ENCODE peak calls at places on chromosomes 2 and 18, in five cellular contexts. One of them, this sample, is unnamed.
A peak's percentile ranks its signal among the peaks of the same experiment; 100 is the strongest.

GRCh38 chr18:76803814-76804213 is 18.5 kb upstream of the ZNF236 start:
- DNase-seq in neural progenitor cell: peak; percentile 72
- DNase-seq in tibial artery: peak; percentile 71
- DNase-seq in Peyer's patch: peak; percentile 87
- DNase-seq in coronary artery: peak; percentile 76
- DNase-seq in this sample: peak; percentile 29

GRCh38 chr2:96579422-96579821 is 42.9 kb downstream of the ARID5A start:
- DNase-seq in neural progenitor cell: no peak
- DNase-seq in tibial artery: no peak
- DNase-seq in Peyer's patch: no peak
- DNase-seq in coronary artery: no peak
- DNase-seq in this sample: no peak

GRCh38 chr2:219500135-219500534 is 1.4 kb downstream of the GMPPA start:
- DNase-seq in neural progenitor cell: peak; percentile 42
- DNase-seq in tibial artery: no peak
- DNase-seq in Peyer's patch: no peak
- DNase-seq in coronary artery: no peak
- DNase-seq in this sample: no peak

GRCh38 chr2:170409164-170409535 is 231.2 kb downstream of the MYO3B start:
- DNase-seq in neural progenitor cell: peak; percentile 91
- DNase-seq in tibial artery: peak; percentile 70
- DNase-seq in Peyer's patch: peak; percentile 91
- DNase-seq in coronary artery: no peak
- DNase-seq in this sample: peak; percentile 24

GRCh38 chr18:35345460-35345921 is 1.3 kb upstream of the ZNF24 start:
- DNase-seq in neural progenitor cell: peak; percentile 27
- DNase-seq in tibial artery: no peak
- DNase-seq in Peyer's patch: peak; percentile 48
- DNase-seq in coronary artery: no peak
- DNase-seq in this sample: no peak

GRCh38 chr18:22676423-22676822 is 256.7 kb upstream of the RBBP8 start:
- DNase-seq in neural progenitor cell: no peak
- DNase-seq in tibial artery: no peak
- DNase-seq in Peyer's patch: no peak
- DNase-seq in coronary artery: no peak
- DNase-seq in this sample: no peak

GRCh38 chr18:73365018-73365417 is 497.2 kb upstream of the NETO1 start:
- DNase-seq in neural progenitor cell: no peak
- DNase-seq in tibial artery: no peak
- DNase-seq in Peyer's patch: no peak
- DNase-seq in coronary artery: no peak
- DNase-seq in this sample: no peak

GRCh38 chr2:32423536-32423935 is 66.7 kb downstream of the BIRC6 start:
- DNase-seq in neural progenitor cell: no peak
- DNase-seq in tibial artery: no peak
- DNase-seq in Peyer's patch: no peak
- DNase-seq in coronary artery: no peak
- DNase-seq in this sample: no peak

GRCh38 chr18:74284501-74285004 is 7.2 kb downstream of the CYB5A start:
- DNase-seq in neural progenitor cell: peak; percentile 47
- DNase-seq in tibial artery: no peak
- DNase-seq in Peyer's patch: no peak
- DNase-seq in coronary artery: no peak
- DNase-seq in this sample: no peak

GRCh38 chr2:72982219-72982618 is 64.9 kb downstream of the EMX1 start:
- DNase-seq in neural progenitor cell: no peak
- DNase-seq in tibial artery: no peak
- DNase-seq in Peyer's patch: no peak
- DNase-seq in coronary artery: no peak
- DNase-seq in this sample: no peak

GRCh38 chr2:31483246-31483645 is 68.7 kb upstream of the XDH start:
- DNase-seq in neural progenitor cell: no peak
- DNase-seq in tibial artery: no peak
- DNase-seq in Peyer's patch: no peak
- DNase-seq in coronary artery: no peak
- DNase-seq in this sample: no peak

GRCh38 chr18:56353676-56354260 is 284.6 kb downstream of the TXNL1 start:
- DNase-seq in neural progenitor cell: no peak
- DNase-seq in tibial artery: no peak
- DNase-seq in Peyer's patch: no peak
- DNase-seq in coronary artery: no peak
- DNase-seq in this sample: no peak

GRCh38 chr2:112153501-112153900 is 15.3 kb downstream of the FBLN7 start:
- DNase-seq in neural progenitor cell: no peak
- DNase-seq in tibial artery: peak; percentile 24
- DNase-seq in Peyer's patch: peak; percentile 37
- DNase-seq in coronary artery: peak; percentile 62
- DNase-seq in this sample: no peak

GRCh38 chr2:182186132-182186735 is 200.6 kb downstream of the PPP1R1C start:
- DNase-seq in neural progenitor cell: peak; percentile 34
- DNase-seq in tibial artery: no peak
- DNase-seq in Peyer's patch: no peak
- DNase-seq in coronary artery: no peak
- DNase-seq in this sample: no peak

GRCh38 chr2:152623076-152623740 is 94.1 kb downstream of the PRPF40A start:
- DNase-seq in neural progenitor cell: peak; percentile 23
- DNase-seq in tibial artery: no peak
- DNase-seq in Peyer's patch: no peak
- DNase-seq in coronary artery: peak; percentile 31
- DNase-seq in this sample: no peak

GRCh38 chr2:189933041-189933440 is 129.5 kb downstream of the MSTN start:
- DNase-seq in neural progenitor cell: no peak
- DNase-seq in tibial artery: no peak
- DNase-seq in Peyer's patch: no peak
- DNase-seq in coronary artery: no peak
- DNase-seq in this sample: no peak

GRCh38 chr2:231627384-231628156 is 34.9 kb downstream of the TEX44 start:
- DNase-seq in neural progenitor cell: no peak
- DNase-seq in tibial artery: no peak
- DNase-seq in Peyer's patch: no peak
- DNase-seq in coronary artery: no peak
- DNase-seq in this sample: no peak

GRCh38 chr2:222641336-222641735 is 14.6 kb downstream of the FARSB start:
- DNase-seq in neural progenitor cell: no peak
- DNase-seq in tibial artery: no peak
- DNase-seq in Peyer's patch: no peak
- DNase-seq in coronary artery: no peak
- DNase-seq in this sample: no peak

GRCh38 chr2:236752111-236752510 is 182.5 kb downstream of the ACKR3 start:
- DNase-seq in neural progenitor cell: no peak
- DNase-seq in tibial artery: peak; percentile 32
- DNase-seq in Peyer's patch: no peak
- DNase-seq in coronary artery: no peak
- DNase-seq in this sample: no peak

GRCh38 chr2:71453404-71454220 is at the start of gene DYSF:
- DNase-seq in neural progenitor cell: peak; percentile 88
- DNase-seq in tibial artery: peak; percentile 76
- DNase-seq in Peyer's patch: no peak
- DNase-seq in coronary artery: no peak
- DNase-seq in this sample: peak; percentile 85

GRCh38 chr2:191255756-191256312 is 10.6 kb downstream of the MYO1B start:
- DNase-seq in neural progenitor cell: no peak
- DNase-seq in tibial artery: no peak
- DNase-seq in Peyer's patch: no peak
- DNase-seq in coronary artery: no peak
- DNase-seq in this sample: no peak

GRCh38 chr18:64110692-64111480 is 38.0 kb downstream of the LINC00305 start:
- DNase-seq in neural progenitor cell: no peak
- DNase-seq in tibial artery: no peak
- DNase-seq in Peyer's patch: no peak
- DNase-seq in coronary artery: no peak
- DNase-seq in this sample: no peak

GRCh38 chr2:188364033-188364432 is 72.4 kb downstream of the GULP1 start:
- DNase-seq in neural progenitor cell: no peak
- DNase-seq in tibial artery: no peak
- DNase-seq in Peyer's patch: no peak
- DNase-seq in coronary artery: no peak
- DNase-seq in this sample: no peak

GRCh38 chr2:229446316-229446715 is 175.2 kb upstream of the PID1 start:
- DNase-seq in neural progenitor cell: no peak
- DNase-seq in tibial artery: no peak
- DNase-seq in Peyer's patch: no peak
- DNase-seq in coronary artery: no peak
- DNase-seq in this sample: no peak
- H3K27ac ChIP-seq in neural progenitor cell: no peak overlapping the region
- H3K27ac ChIP-seq in tibial artery: peak overlapping the region; percentile 81
- H3K27ac ChIP-seq in Peyer's patch: peak overlapping the region; percentile 47
- H3K27ac ChIP-seq in coronary artery: peak overlapping the region; percentile 91
- H3K27ac ChIP-seq in this sample: peak overlapping the region; percentile 83

GRCh38 chr18:79574938-79575525 is 104.6 kb upstream of the CTDP1 start:
- DNase-seq in neural progenitor cell: no peak
- DNase-seq in tibial artery: peak; percentile 55
- DNase-seq in Peyer's patch: peak; percentile 49
- DNase-seq in coronary artery: peak; percentile 70
- DNase-seq in this sample: no peak

GRCh38 chr18:79576686-79577351 is 102.8 kb upstream of the CTDP1 start:
- DNase-seq in neural progenitor cell: no peak
- DNase-seq in tibial artery: peak; percentile 70
- DNase-seq in Peyer's patch: peak; percentile 44
- DNase-seq in coronary artery: peak; percentile 72
- DNase-seq in this sample: no peak

GRCh38 chr18:79573921-79574491 is 105.6 kb upstream of the CTDP1 start:
- DNase-seq in neural progenitor cell: no peak
- DNase-seq in tibial artery: peak; percentile 49
- DNase-seq in Peyer's patch: peak; percentile 40
- DNase-seq in coronary artery: peak; percentile 59
- DNase-seq in this sample: no peak

GRCh38 chr18:79577451-79578395 is 101.9 kb upstream of the CTDP1 start:
- DNase-seq in neural progenitor cell: no peak
- DNase-seq in tibial artery: peak; percentile 63
- DNase-seq in Peyer's patch: peak; percentile 55
- DNase-seq in coronary artery: peak; percentile 66
- DNase-seq in this sample: no peak

GRCh38 chr18:79575891-79576685 is 103.5 kb upstream of the CTDP1 start:
- DNase-seq in neural progenitor cell: no peak
- DNase-seq in tibial artery: peak; percentile 56
- DNase-seq in Peyer's patch: peak; percentile 46
- DNase-seq in coronary artery: peak; percentile 74
- DNase-seq in this sample: no peak
- TF ChIP-seq CTCF in neural progenitor cell: no peak
- TF ChIP-seq CTCF in tibial artery: no peak
- TF ChIP-seq CTCF in Peyer's patch: no peak
- TF ChIP-seq CTCF in coronary artery: no peak
- TF ChIP-seq CTCF in this sample: no peak

GRCh38 chr2:217910875-217911212 is 92.0 kb downstream of the TNS1 start:
- DNase-seq in neural progenitor cell: no peak
- DNase-seq in tibial artery: no peak
- DNase-seq in Peyer's patch: no peak
- DNase-seq in coronary artery: no peak
- DNase-seq in this sample: no peak

GRCh38 chr2:217906787-217907186 is 96.0 kb downstream of the TNS1 start:
- DNase-seq in neural progenitor cell: no peak
- DNase-seq in tibial artery: peak; percentile 87
- DNase-seq in Peyer's patch: no peak
- DNase-seq in coronary artery: no peak
- DNase-seq in this sample: no peak

GRCh38 chr2:217909156-217909820 is 93.5 kb downstream of the TNS1 start:
- DNase-seq in neural progenitor cell: no peak
- DNase-seq in tibial artery: peak; percentile 53
- DNase-seq in Peyer's patch: no peak
- DNase-seq in coronary artery: no peak
- DNase-seq in this sample: no peak

GRCh38 chr2:217907266-217907665 is 95.5 kb downstream of the TNS1 start:
- DNase-seq in neural progenitor cell: no peak
- DNase-seq in tibial artery: no peak
- DNase-seq in Peyer's patch: no peak
- DNase-seq in coronary artery: no peak
- DNase-seq in this sample: no peak

DNA sequence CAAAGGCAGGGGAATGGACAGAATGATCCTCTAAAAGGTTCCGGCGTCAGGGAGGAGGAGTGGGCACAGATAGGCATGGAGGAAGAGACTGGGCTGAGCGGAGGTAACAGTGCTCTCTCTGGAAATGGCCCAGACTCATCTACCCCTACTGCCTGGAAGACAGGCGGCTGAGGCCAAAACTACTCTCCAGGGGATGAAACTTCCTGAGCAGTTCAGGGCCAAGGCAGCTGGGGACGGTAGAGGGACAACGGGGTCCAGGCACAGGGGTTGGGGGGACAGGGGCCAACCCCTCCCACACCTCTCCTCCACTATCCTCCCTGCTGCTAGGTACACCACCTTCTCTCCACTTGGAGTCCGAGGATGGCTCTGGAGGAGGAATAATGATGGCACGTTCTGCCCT is 94.3 kb downstream of the TNS1 start:
- DNase-seq in neural progenitor cell: no peak
- DNase-seq in tibial artery: peak; percentile 63
- DNase-seq in Peyer's patch: no peak
- DNase-seq in coronary artery: no peak
- DNase-seq in this sample: no peak
- H3K27ac ChIP-seq in neural progenitor cell: no peak overlapping the region
- H3K27ac ChIP-seq in tibial artery: peak overlapping the region; percentile 95
- H3K27ac ChIP-seq in Peyer's patch: peak overlapping the region; percentile 61
- H3K27ac ChIP-seq in coronary artery: peak overlapping the region; percentile 93
- H3K27ac ChIP-seq in this sample: peak overlapping the region; percentile 94

DNA sequence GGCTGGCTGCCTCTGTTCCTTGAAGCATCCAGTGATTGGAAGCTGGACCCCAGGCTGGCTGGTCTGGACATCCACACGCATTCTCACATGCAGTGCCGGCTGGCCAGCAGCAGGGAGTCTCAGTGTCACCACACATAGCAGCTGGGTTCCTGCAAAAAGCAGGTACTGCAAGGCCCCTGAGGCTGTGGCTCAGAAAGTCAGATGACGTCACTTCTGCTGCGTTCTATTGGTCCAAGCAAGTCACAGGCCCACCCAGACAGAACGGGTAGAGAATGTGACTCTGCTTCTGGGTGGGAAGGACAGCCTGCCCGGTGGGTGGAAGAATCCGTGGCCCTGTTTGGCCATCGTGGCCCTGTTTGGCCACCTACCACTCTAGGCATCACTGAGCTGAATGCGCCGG is 51.3 kb upstream of the SPP2 start:
- DNase-seq in neural progenitor cell: no peak
- DNase-seq in tibial artery: no peak
- DNase-seq in Peyer's patch: no peak
- DNase-seq in coronary artery: no peak
- DNase-seq in this sample: no peak
- TF ChIP-seq CTCF in neural progenitor cell: no peak
- TF ChIP-seq CTCF in tibial artery: no peak
- TF ChIP-seq CTCF in Peyer's patch: no peak
- TF ChIP-seq CTCF in coronary artery: no peak
- TF ChIP-seq CTCF in this sample: no peak

GRCh38 chr2:160125366-160125765 is 63.0 kb upstream of the PLA2R1 start:
- DNase-seq in neural progenitor cell: no peak
- DNase-seq in tibial artery: no peak
- DNase-seq in Peyer's patch: no peak
- DNase-seq in coronary artery: no peak
- DNase-seq in this sample: no peak
- H3K27ac ChIP-seq in neural progenitor cell: no peak overlapping the region
- H3K27ac ChIP-seq in tibial artery: no peak overlapping the region
- H3K27ac ChIP-seq in Peyer's patch: no peak overlapping the region
- H3K27ac ChIP-seq in coronary artery: no peak overlapping the region
- H3K27ac ChIP-seq in this sample: no peak overlapping the region

This sample was measured in gastrocnemius medialis.